ENCODE peak calls at places on chromosomes 5 and 9, in six cellular contexts. H, P, L, W, Y and U are unnamed samples.

GRCh38 chr9:708556-709432 is 132.7 kb upstream of the DMRT1 start:
- DNase-seq in H (peak), P (no peak), L (no peak), W (peak), Y (no peak), U (no peak)

GRCh38 chr5:36928947-36929346 is 52.4 kb downstream of the NIPBL start:
- DNase-seq in H (no peak), P (no peak), L (no peak), W (no peak), Y (peak), U (no peak)

GRCh38 chr9:84278131-84278530 is 62.4 kb downstream of the SLC28A3 start:
- DNase-seq in H (no peak), P (no peak), L (no peak), W (no peak), Y (peak), U (no peak)

GRCh38 chr5:154042751-154043150 is 4.0 kb downstream of the MFAP3 start:
- DNase-seq in H (no peak), P (no peak), L (no peak), W (no peak), Y (no peak), U (no peak)

GRCh38 chr9:33130961-33131360 is 36.2 kb downstream of the B4GALT1 start:
- DNase-seq in H (no peak), P (no peak), L (no peak), W (no peak), Y (no peak), U (no peak)

GRCh38 chr9:79883073-79883645 is 311.4 kb downstream of the TLE4 start:
- DNase-seq in H (no peak), P (peak), L (peak), W (peak), Y (no peak), U (peak)

GRCh38 chr5:180647941-180648500 is 1.4 kb downstream of the FLT4 start:
- DNase-seq in H (no peak), P (no peak), L (no peak), W (no peak), Y (no peak), U (no peak)

GRCh38 chr5:122972877-122973276 is 63.6 kb downstream of the PPIC start:
- DNase-seq in H (no peak), P (no peak), L (no peak), W (no peak), Y (peak), U (no peak)

GRCh38 chr9:75739884-75740611 is 150.4 kb upstream of the PCSK5 start:
- DNase-seq in H (no peak), P (no peak), L (no peak), W (no peak), Y (no peak), U (no peak)

GRCh38 chr5:103669615-103670014 is 107.0 kb upstream of the NUDT12 start:
- DNase-seq in H (no peak), P (no peak), L (no peak), W (no peak), Y (no peak), U (no peak)

GRCh38 chr5:41903382-41903891 is 707 bp upstream of the RIMOC1 start:
- DNase-seq in H (no peak), P (no peak), L (no peak), W (no peak), Y (no peak), U (no peak)

GRCh38 chr5:38994329-38994927 is 79.8 kb downstream of the RICTOR start:
- DNase-seq in H (no peak), P (no peak), L (no peak), W (no peak), Y (peak), U (peak)

GRCh38 chr9:137167752-137168574 is 1.9 kb downstream of the LRRC26 start:
- DNase-seq in H (no peak), P (no peak), L (no peak), W (peak), Y (no peak), U (peak)

GRCh38 chr5:75199946-75200345 is 36.7 kb downstream of the ANKRD31 start:
- DNase-seq in H (no peak), P (no peak), L (no peak), W (no peak), Y (no peak), U (no peak)

GRCh38 chr5:112492291-112492690 is 73.2 kb upstream of the EPB41L4A start:
- DNase-seq in H (no peak), P (no peak), L (peak), W (peak), Y (peak), U (peak)

GRCh38 chr5:74342948-74343682 is 297.4 kb downstream of the ENC1 start:
- DNase-seq in H (no peak), P (no peak), L (no peak), W (no peak), Y (no peak), U (no peak)

GRCh38 chr5:174553556-174553955 is 170.8 kb upstream of the MSX2 start:
- DNase-seq in H (no peak), P (no peak), L (no peak), W (no peak), Y (no peak), U (no peak)

GRCh38 chr9:69036319-69036718 is 767 bp downstream of the FXN start:
- DNase-seq in H (peak), P (no peak), L (peak), W (peak), Y (no peak), U (peak)

GRCh38 chr5:172816887-172817418 is 17.1 kb upstream of the ERGIC1 start:
- DNase-seq in H (no peak), P (no peak), L (no peak), W (no peak), Y (peak), U (no peak)

GRCh38 chr9:88706193-88707112 is 171.5 kb downstream of the NXNL2 start:
- DNase-seq in H (no peak), P (no peak), L (no peak), W (no peak), Y (no peak), U (no peak)

GRCh38 chr9:88776717-88777497 is 214.4 kb upstream of the S1PR3 start:
- DNase-seq in H (no peak), P (no peak), L (no peak), W (peak), Y (peak), U (no peak)

GRCh38 chr9:132518151-132518550 is 64.3 kb upstream of the BARHL1 start:
- DNase-seq in H (no peak), P (no peak), L (no peak), W (no peak), Y (no peak), U (no peak)

GRCh38 chr5:76406567-76407155 is 3.6 kb downstream of the IQGAP2 start:
- DNase-seq in H (no peak), P (no peak), L (no peak), W (peak), Y (no peak), U (no peak)

GRCh38 chr5:178389031-178389729 is 156.6 kb upstream of the PHYKPL start:
- DNase-seq in H (peak), P (no peak), L (no peak), W (no peak), Y (no peak), U (no peak)

GRCh38 chr5:65017636-65018035 is 248.9 kb downstream of the CWC27 start:
- DNase-seq in H (no peak), P (no peak), L (no peak), W (no peak), Y (peak), U (no peak)

GRCh38 chr9:113349434-113350337 is at the start of gene BSPRY:
- DNase-seq in H (no peak), P (peak), L (peak), W (peak), Y (no peak), U (peak)

GRCh38 chr9:122350577-122351355 is 20.1 kb upstream of the PTGS1 start:
- DNase-seq in H (peak), P (peak), L (peak), W (peak), Y (peak), U (peak)

GRCh38 chr9:16333697-16334096 is 536.8 kb downstream of the BNC2 start:
- DNase-seq in H (no peak), P (no peak), L (no peak), W (no peak), Y (peak), U (no peak)

GRCh38 chr5:91291628-91292569 is 91.2 kb downstream of the ARRDC3 start:
- DNase-seq in H (no peak), P (no peak), L (no peak), W (no peak), Y (no peak), U (no peak)

GRCh38 chr9:109086221-109086620 is 33.5 kb downstream of the TMEM245 start:
- DNase-seq in H (no peak), P (no peak), L (no peak), W (peak), Y (peak), U (no peak)

GRCh38 chr5:155996123-155996522 is 330.8 kb upstream of the SGCD start:
- DNase-seq in H (no peak), P (no peak), L (no peak), W (no peak), Y (no peak), U (no peak)

GRCh38 chr9:107237873-107238272 is 45.2 kb upstream of the RAD23B start:
- DNase-seq in H (no peak), P (no peak), L (no peak), W (no peak), Y (no peak), U (no peak)

GRCh38 chr5:112420111-112420864 is 1.2 kb upstream of the EPB41L4A start:
- DNase-seq in H (peak), P (no peak), L (peak), W (peak), Y (peak), U (peak)

GRCh38 chr5:90473321-90474234 is 993 bp downstream of the MBLAC2 start:
- DNase-seq in H (no peak), P (no peak), L (peak), W (peak), Y (peak), U (peak)

GRCh38 chr9:18906656-18907395 is 126.2 kb downstream of the SAXO1 start:
- DNase-seq in H (no peak), P (no peak), L (no peak), W (peak), Y (peak), U (no peak)

GRCh38 chr9:21031091-21031817 is at the start of gene HACD4:
- DNase-seq in H (peak), P (peak), L (peak), W (peak), Y (peak), U (peak)